ENCODE peak calls at places on chromosomes 6 and 20, in five cellular contexts. Z, F, C, E and U are unnamed samples.

GRCh38 chr20:3479759-3480615 is 9.2 kb downstream of the ATRN start:
- DNase-seq in Z (no peak), F (no peak), C (no peak), E (no peak), U (no peak)

GRCh38 chr6:166406197-166406596 is 23.5 kb upstream of the MPC1 start:
- DNase-seq in Z (no peak), F (no peak), C (no peak), E (no peak), U (no peak)

GRCh38 chr20:4069741-4070140 is 54.4 kb upstream of the RNF24 start:
- DNase-seq in Z (peak; percentile 48), F (no peak), C (no peak), E (no peak), U (no peak)

GRCh38 chr6:45422541-45423110 is 44.9 kb upstream of the SUPT3H start:
- DNase-seq in Z (no peak), F (peak; percentile 76), C (peak; percentile 50), E (no peak), U (peak; percentile 54)

GRCh38 chr20:63978319-63979220 is 872 bp downstream of the SAMD10 start:
- DNase-seq in Z (peak; percentile 57), F (peak; percentile 45), C (peak; percentile 58), E (no peak), U (peak; percentile 66)

GRCh38 chr6:99369533-99369932 is 20.1 kb upstream of the FAXC start:
- DNase-seq in Z (no peak), F (peak; percentile 11), C (no peak), E (no peak), U (no peak)

GRCh38 chr6:22845467-22845866 is 276.1 kb downstream of the HDGFL1 start:
- DNase-seq in Z (no peak), F (no peak), C (no peak), E (no peak), U (no peak)

GRCh38 chr6:166420351-166420750 is 37.6 kb upstream of the MPC1 start:
- DNase-seq in Z (peak; percentile 58), F (peak; percentile 79), C (no peak), E (no peak), U (no peak)

GRCh38 chr6:113763311-113763766 is 93.8 kb upstream of the MARCKS start:
- DNase-seq in Z (peak; percentile 86), F (no peak), C (no peak), E (no peak), U (no peak)

GRCh38 chr20:44159125-44159524 is 27.9 kb downstream of the JPH2 start:
- DNase-seq in Z (no peak), F (no peak), C (no peak), E (no peak), U (no peak)

GRCh38 chr6:104941694-104942177 is 15.2 kb upstream of the LIN28B start:
- DNase-seq in Z (no peak), F (no peak), C (no peak), E (no peak), U (no peak)

GRCh38 chr20:10367921-10368701 is 65.9 kb downstream of the MKKS start:
- DNase-seq in Z (no peak), F (no peak), C (no peak), E (no peak), U (no peak)

GRCh38 chr6:118509009-118509617 is 39.0 kb upstream of the PLN start:
- DNase-seq in Z (peak; percentile 33), F (peak; percentile 76), C (peak; percentile 22), E (no peak), U (no peak)

GRCh38 chr6:46014511-46015118 is 1.0 kb downstream of the CLIC5 start:
- DNase-seq in Z (no peak), F (no peak), C (peak; percentile 23), E (no peak), U (peak; percentile 14)

GRCh38 chr6:161168281-161168891 is 105.5 kb downstream of the AGPAT4 start:
- DNase-seq in Z (peak; percentile 98), F (peak; percentile 100), C (no peak), E (peak; percentile 85), U (no peak)

GRCh38 chr6:47595785-47596184 is 102.6 kb upstream of the ADGRF4 start:
- DNase-seq in Z (peak; percentile 48), F (no peak), C (no peak), E (no peak), U (no peak)

GRCh38 chr6:161367472-161367871 is 93.6 kb upstream of the AGPAT4 start:
- DNase-seq in Z (no peak), F (no peak), C (no peak), E (no peak), U (no peak)

GRCh38 chr20:49700411-49701185 is 13.1 kb downstream of the B4GALT5 start:
- DNase-seq in Z (peak; percentile 85), F (peak; percentile 70), C (no peak), E (peak; percentile 51), U (no peak)

GRCh38 chr6:90478278-90478677 is 108.6 kb downstream of the MAP3K7 start:
- DNase-seq in Z (no peak), F (no peak), C (peak; percentile 75), E (no peak), U (peak; percentile 29)

GRCh38 chr6:38935051-38935450 is 113.5 kb upstream of the GLP1R start:
- DNase-seq in Z (no peak), F (no peak), C (no peak), E (no peak), U (no peak)

DNA sequence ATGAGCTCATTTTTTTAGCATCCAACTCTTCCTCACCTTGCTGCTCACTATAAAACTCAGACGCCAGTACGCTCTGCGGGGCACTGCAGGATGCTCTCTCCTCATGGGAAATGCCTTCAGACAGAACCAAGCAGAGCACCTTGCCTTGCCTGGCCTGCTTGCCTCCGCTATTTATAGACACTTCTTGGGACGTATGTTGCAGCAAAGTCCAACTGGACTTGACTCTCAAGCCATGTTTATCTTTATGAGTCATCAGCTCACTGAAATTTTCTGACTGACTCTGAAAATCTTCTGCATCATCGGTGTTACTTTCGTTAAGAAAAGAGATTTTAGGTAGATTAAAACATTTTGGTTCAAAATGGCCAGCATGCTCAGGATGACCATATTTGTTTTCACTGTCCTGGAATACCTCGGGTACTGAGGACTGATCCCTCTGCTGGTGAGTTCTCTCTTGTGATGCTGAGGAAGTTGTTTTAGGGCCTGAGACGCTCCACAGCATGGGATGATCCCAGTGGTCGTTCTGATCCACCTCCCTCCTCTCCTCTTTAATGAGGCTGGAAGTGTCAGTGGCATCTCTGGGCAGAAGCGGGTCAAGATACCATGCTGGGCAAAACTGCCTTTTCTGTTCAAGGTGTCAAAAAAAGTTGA is 204.5 kb downstream of the KIF16B start:
- DNase-seq in Z (peak; percentile 12), F (peak; percentile 80), C (no peak), E (no peak), U (no peak)
- TF ChIP-seq CTCF in Z (no peak), F (peak; percentile 32), C (no peak), E (peak; percentile 18), U (no peak)

GRCh38 chr20:17611540-17612286 is 41.8 kb downstream of the DSTN start:
- DNase-seq in Z (peak; percentile 63), F (peak; percentile 50), C (peak; percentile 58), E (peak; percentile 84), U (no peak)
- TF ChIP-seq CTCF in Z (peak; percentile 71), F (peak; percentile 57), C (peak; percentile 55), E (peak; percentile 36), U (peak; percentile 60)

GRCh38 chr6:133631421-133631820 is 257.5 kb upstream of the TCF21 start:
- DNase-seq in Z (no peak), F (peak; percentile 86), C (no peak), E (no peak), U (no peak)
- TF ChIP-seq CTCF in Z (no peak), F (peak; percentile 62), C (no peak), E (no peak), U (no peak)

GRCh38 chr20:22303523-22303922 is 280.8 kb downstream of the FOXA2 start:
- DNase-seq in Z (no peak), F (no peak), C (no peak), E (no peak), U (no peak)
- TF ChIP-seq CTCF in Z (peak; percentile 23), F (peak; percentile 2), C (no peak), E (no peak), U (no peak)

GRCh38 chr6:36615018-36615761 is 21.0 kb downstream of the SRSF3 start:
- DNase-seq in Z (peak; percentile 65), F (peak; percentile 76), C (peak; percentile 35), E (no peak), U (peak; percentile 50)
- TF ChIP-seq CTCF in Z (peak; percentile 72), F (peak; percentile 88), C (peak; percentile 79), E (peak; percentile 81), U (peak; percentile 84)

GRCh38 chr6:138371720-138372119 is 6.0 kb upstream of the SMIM28 start:
- DNase-seq in Z (peak; percentile 41), F (peak; percentile 42), C (no peak), E (no peak), U (no peak)

GRCh38 chr6:138374230-138374629 is 3.5 kb upstream of the SMIM28 start:
- DNase-seq in Z (no peak), F (no peak), C (no peak), E (no peak), U (no peak)

GRCh38 chr6:138372711-138373463 is 4.8 kb upstream of the SMIM28 start:
- DNase-seq in Z (peak; percentile 78), F (peak; percentile 45), C (no peak), E (no peak), U (no peak)

GRCh38 chr6:138370631-138371451 is 6.9 kb upstream of the SMIM28 start:
- DNase-seq in Z (no peak), F (no peak), C (no peak), E (no peak), U (no peak)

GRCh38 chr6:138371452-138371711 is 6.3 kb upstream of the SMIM28 start:
- DNase-seq in Z (no peak), F (no peak), C (no peak), E (no peak), U (no peak)
- TF ChIP-seq CTCF in Z (no peak), F (no peak), C (no peak), E (no peak), U (no peak)

DNA sequence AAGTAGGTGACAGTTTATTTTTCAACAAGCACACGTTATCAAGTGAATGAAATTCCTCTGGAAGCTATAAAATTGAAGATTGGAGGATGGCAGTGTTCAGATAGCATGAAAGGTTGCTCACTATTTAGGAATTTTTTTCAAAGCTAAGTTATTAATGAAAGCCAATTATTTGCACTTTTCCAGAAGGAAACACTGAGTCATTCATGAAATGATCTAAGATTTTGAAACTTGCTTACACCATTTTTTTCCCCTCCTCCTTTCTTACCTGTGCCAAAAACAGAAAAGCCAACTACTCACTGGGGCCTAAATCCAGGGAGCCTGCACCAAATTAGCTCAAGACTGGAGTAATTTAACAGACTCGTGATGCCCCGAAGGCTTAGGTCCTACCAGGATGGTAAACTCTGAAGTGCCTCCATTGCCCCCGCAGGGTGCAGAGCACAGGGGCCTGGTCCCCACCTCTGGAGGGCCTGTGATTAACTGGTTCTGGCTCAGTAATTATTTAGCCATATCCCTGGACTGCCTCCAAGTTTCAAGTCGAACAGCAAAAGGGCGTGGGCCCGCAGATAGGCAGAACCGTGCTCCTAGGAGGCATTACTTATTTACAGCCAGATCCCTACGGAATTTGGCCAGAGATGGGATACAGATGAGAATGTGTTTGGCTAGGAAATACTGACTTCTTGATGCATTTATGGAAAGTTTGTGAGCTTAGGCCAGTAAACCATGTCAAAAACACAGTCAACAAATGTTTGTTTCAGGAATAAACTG is 28.0 kb upstream of the ZNF217 start:
- DNase-seq in Z (peak; percentile 96), F (peak; percentile 81), C (no peak), E (no peak), U (no peak)
- TF ChIP-seq CTCF in Z (no peak), F (no peak), C (no peak), E (no peak), U (no peak)